ENCODE peak calls at places on chromosomes 16 and 17, in five cellular contexts. N is fibroblast of mammary gland, F is breast epithelium, A is body of pancreas, T is NB4. Q is an unnamed sample.

GRCh38 chr16:10189861-10190390 is 7.7 kb upstream of the GRIN2A start:
- DNase-seq in N (no peak), F (no peak), A (no peak), T (no peak), Q (no peak)

GRCh38 chr16:88796278-88796677 is 7.3 kb upstream of the CDT1 start:
- DNase-seq in N (no peak), F (no peak), A (no peak), T (no peak), Q (no peak)

GRCh38 chr17:704111-704864 is 10.4 kb downstream of the VPS53 start:
- DNase-seq in N (no peak), F (no peak), A (no peak), T (no peak), Q (no peak)

GRCh38 chr17:2233441-2233947 is 70.1 kb downstream of the SMG6 start:
- DNase-seq in N (peak), F (no peak), A (no peak), T (no peak), Q (no peak)

GRCh38 chr17:869567-870530 is 87.7 kb downstream of the MRM3 start:
- DNase-seq in N (peak), F (peak), A (peak), T (peak), Q (no peak)

GRCh38 chr16:1035066-1035415 is 37.5 kb upstream of the SSTR5 start:
- DNase-seq in N (no peak), F (no peak), A (no peak), T (no peak), Q (no peak)

GRCh38 chr16:72876221-72876620 is 171.7 kb downstream of the ZFHX3 start:
- DNase-seq in N (peak), F (no peak), A (peak), T (peak), Q (peak)

GRCh38 chr17:65467156-65467555 is 94.3 kb downstream of the AXIN2 start:
- DNase-seq in N (no peak), F (no peak), A (no peak), T (no peak), Q (no peak)

GRCh38 chr17:41785091-41785875 is 1.2 kb downstream of the JUP start:
- DNase-seq in N (no peak), F (no peak), A (no peak), T (peak), Q (peak)

GRCh38 chr16:85903576-85903975 is 4.6 kb downstream of the IRF8 start:
- DNase-seq in N (no peak), F (no peak), A (no peak), T (no peak), Q (no peak)

GRCh38 chr17:79298801-79299200 is 224.2 kb downstream of the ENGASE start:
- DNase-seq in N (no peak), F (no peak), A (no peak), T (no peak), Q (no peak)

GRCh38 chr16:11194913-11195312 is 61.1 kb downstream of the SOCS1 start:
- DNase-seq in N (no peak), F (no peak), A (no peak), T (peak), Q (no peak)

GRCh38 chr17:79979201-79979840 is 56.4 kb downstream of the TBC1D16 start:
- DNase-seq in N (no peak), F (no peak), A (peak), T (no peak), Q (no peak)

GRCh38 chr16:84519855-84520254 is 15.4 kb upstream of the MEAK7 start:
- DNase-seq in N (no peak), F (no peak), A (no peak), T (no peak), Q (no peak)

DNA sequence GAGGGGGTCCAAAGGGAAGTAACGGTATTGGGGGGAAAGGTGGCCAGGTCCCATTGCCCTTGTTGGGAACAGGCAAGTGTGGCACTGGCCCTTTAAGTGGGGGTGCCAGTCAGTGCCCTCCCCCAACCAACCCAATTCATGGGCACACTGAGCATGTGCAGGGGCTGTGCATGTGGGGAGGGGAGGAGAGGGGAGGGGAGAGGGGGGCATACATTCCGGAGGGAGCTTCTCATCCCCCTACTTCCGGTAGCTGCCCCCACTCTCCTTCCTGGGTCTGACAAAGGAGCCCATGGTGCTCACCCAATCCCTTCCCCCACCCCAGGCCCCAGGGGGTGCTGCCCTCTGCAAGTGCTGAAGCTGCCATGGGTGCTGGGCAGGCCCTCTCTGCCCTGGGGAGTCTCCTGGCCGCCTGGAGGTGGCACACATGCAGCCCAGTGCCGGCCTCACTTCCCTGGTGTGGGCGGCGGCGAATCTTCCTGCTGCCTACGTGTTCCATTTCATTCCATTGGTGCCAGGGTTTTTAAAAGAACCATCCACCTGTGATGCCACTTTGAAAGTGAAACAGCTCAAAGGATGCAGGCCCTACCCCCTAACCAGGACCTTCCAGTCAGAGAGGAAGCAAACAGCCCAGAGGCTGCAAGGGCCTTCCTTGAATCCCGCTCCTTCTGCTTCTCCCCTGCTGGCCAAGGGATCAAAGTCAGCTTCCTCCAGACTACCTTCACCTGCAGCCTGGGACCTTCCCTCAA is 11.0 kb downstream of the HEXIM2 start:
- DNase-seq in N (peak), F (peak), A (peak), T (peak), Q (peak)
- TF ChIP-seq CTCF in N (no peak), F (no peak), A (no peak), T (no peak), Q (no peak)

GRCh38 chr17:82079001-82079677 is 13.5 kb upstream of the DUS1L start:
- DNase-seq in N (no peak), F (no peak), A (no peak), T (no peak), Q (no peak)
- H3K4me3 ChIP-seq in N (no peak), F (no peak), A (no peak), T (no peak), Q (no peak)

DNA sequence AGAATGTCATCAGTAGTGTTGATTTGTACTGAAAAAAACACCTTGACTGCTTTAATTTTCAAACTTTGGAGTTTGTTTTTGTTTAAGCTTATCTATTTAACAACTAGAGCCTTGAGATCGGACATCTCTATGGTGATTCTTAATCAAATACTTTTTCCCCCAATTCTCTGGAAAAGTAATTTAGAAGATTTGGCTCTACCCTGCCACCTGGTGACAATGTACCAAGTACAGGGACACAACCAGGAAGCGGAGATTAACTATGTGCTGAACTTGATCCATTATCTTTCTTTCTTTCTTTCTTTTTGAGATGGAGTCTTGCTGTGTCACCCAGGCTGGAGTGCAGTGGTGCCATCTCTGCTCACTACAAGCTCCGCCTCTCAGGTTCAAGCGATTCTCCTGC is 30.8 kb downstream of the USP43 start:
- DNase-seq in N (no peak), F (no peak), A (peak), T (peak), Q (no peak)
- TF ChIP-seq CTCF in N (peak), F (no peak), A (peak), T (peak), Q (no peak)

GRCh38 chr17:77371888-77372443 is 231.2 kb downstream of the SEC14L1 start:
- DNase-seq in N (no peak), F (no peak), A (no peak), T (no peak), Q (no peak)
- H3K4me3 ChIP-seq in N (peak), F (peak), A (no peak), T (peak), Q (no peak)

DNA sequence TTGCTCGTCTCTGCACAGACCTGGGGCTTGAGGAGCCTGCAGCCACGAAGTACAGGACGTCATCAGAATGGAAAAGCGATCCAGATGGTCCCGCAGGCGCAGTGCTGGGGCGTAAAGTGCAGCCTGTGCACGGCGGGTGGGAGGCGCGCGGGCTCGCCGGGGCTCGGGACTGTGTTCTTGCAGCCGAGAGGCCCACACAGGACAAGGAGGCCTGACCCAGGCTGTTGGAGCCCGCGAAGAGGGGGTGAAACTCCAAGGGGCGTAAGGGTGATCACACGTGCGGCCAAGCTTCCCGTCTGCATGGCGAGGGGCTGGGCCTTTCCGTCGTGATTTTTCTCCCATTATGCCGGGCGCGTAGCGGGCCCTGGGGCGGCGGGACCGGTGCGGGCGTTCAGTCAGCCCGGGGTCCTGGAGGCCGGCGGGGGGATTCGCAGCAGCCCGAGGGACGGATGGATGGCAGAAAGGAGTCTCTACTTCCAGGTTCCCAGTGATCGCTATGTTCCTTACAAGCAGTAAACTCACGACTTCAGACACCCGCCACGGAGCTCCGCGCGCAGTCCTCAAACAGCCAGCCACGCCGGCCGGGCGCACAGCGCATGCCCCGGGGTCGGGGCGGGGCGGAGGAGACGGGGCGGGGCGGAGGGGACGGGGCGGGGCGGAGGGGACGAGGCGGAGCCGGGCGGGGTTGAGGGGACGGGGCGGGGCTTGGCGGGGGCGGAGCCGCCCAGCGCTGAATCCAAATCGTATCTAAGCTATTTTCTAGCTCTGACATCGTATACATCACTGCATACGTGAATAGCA is 141.0 kb upstream of the KCNJ18 start:
- DNase-seq in N (peak), F (peak), A (peak), T (peak), Q (peak)
- TF ChIP-seq CTCF in N (no peak), F (no peak), A (no peak), T (no peak), Q (no peak)

GRCh38 chr16:71461686-71462648 is at the start of gene ZNF23:
- DNase-seq in N (peak), F (peak), A (peak), T (peak), Q (peak)

GRCh38 chr16:71460246-71460645 is 1.8 kb downstream of the ZNF23 start:
- DNase-seq in N (peak), F (no peak), A (no peak), T (no peak), Q (no peak)

GRCh38 chr16:71456801-71457200 is 5.2 kb downstream of the ZNF23 start:
- DNase-seq in N (no peak), F (no peak), A (no peak), T (no peak), Q (no peak)

DNA sequence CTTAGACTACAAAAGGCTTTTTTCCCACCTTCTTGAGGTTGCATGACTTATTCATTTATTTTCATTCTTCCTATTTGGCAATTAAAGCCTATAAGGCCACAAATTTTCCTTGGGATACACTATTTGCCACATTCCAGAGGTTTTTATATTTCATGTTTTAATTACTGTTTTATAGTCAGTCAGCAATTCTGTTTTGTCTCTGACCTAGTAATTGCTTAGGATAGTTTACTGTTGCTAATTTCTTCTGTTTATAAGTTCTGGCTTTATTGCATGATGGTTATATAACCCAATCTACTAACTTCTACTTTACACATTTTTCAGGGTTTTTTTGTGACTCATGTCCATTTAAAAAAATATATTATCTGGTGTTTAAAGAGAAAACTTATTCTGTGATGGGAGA is 2.5 kb downstream of the ZNF23 start:
- DNase-seq in N (no peak), F (no peak), A (no peak), T (no peak), Q (no peak)
- H3K4me3 ChIP-seq in N (no peak), F (no peak), A (no peak), T (no peak), Q (no peak)

DNA sequence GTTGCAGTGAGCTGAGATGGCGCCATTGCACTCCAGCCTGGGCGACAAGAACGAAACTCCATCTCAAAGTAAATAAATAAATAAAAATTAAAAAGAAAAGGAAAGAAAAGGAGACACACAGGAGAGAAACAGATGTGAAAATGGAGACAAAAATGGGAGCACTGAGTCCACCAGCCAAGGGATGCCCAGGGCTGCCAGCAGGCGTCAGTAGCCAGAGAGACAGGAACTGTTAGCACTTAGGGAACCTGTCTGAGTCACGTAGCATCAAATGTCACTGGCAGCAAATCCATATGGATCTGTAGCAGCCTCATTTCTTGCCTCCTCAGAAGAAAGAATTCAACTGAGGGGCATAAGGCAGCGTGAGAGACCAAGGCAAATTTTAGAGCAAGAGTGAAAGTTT is 79.7 kb downstream of the CYLD start:
- DNase-seq in N (peak), F (no peak), A (no peak), T (no peak), Q (no peak)
- TF ChIP-seq CTCF in N (peak), F (no peak), A (no peak), T (peak), Q (no peak)

DNA sequence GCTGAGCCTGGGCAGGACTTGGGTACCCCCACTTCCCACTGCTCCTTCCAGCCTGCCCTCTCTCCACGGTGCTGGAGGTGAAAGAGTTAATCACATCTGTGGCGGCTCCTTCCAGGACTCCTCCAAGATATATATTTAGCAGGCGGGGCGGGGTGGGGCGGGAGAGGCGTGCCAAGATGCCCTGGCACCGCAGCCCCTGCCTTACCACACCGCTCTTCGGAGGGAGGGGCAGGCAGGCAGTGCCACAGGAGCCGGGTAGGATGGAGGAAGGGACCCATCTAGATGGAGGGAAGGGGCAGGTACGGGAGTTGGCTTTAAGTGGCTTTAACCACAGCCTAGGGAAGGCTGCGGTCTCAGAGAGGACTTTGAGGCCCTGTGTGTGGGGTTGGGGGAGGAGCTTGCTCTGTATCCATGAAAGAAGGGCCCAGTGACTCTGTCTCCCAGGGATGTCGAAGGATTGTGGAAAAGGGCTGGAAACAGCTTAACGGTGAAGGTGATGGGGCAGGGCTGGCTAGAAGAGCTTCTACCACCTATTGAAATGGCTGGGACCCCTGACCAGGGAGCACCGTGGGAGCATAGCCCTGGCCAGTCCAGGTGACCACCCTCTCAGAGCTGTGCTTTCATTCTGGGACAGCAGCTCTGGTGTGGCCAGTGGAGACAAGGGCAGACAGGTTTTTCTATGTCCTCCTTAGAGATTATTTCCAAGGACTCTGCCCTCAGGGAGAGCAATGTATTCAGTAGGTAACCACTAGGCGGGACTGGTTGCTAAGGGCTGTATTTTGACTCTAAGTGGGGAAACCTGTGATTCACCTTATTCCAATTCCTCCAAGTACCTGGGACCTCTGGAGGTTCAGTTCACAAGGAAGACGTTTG is 13.0 kb downstream of the GPR142 start:
- DNase-seq in N (no peak), F (peak), A (peak), T (peak), Q (peak)
- H3K4me3 ChIP-seq in N (no peak), F (peak), A (no peak), T (no peak), Q (no peak)

DNA sequence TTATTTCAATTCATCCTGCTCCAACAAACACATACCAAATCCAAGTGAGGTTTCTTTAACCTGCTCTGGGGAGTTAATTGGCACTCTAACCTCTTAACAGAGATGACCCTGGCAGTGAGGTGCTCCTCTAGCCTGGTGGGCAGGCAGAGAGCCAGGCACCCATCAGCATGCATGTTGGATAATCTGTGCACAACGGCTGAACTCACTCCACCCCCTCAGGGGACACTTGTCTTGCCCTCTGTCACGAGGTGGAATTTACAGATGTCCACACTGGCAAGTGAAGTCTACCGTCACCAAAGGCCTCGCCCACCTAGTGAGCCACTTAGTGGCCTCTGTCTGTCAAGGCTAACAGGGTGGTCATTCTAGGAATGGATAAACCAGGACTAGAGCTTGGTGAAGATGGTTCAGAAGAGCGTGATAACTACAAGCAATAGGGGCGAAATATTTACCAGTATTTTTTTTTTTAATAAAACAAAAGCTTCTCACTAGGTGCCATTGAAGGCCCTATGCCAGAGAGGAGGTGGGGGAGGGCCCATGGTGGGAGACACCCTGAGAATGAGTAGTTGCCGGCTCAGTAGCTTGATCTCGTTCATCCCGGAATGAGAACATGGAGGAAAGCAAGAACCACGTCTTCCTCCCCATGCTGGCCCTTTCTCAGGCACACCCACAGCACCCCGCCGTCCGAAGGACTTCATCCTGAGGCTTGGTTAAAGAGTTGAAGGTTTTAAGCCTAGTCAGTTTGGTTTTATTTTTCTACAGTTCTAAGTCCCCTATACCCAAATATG is 25.2 kb downstream of the PLD6 start:
- DNase-seq in N (no peak), F (no peak), A (no peak), T (no peak), Q (no peak)
- TF ChIP-seq CTCF in N (no peak), F (no peak), A (no peak), T (no peak), Q (no peak)

DNA sequence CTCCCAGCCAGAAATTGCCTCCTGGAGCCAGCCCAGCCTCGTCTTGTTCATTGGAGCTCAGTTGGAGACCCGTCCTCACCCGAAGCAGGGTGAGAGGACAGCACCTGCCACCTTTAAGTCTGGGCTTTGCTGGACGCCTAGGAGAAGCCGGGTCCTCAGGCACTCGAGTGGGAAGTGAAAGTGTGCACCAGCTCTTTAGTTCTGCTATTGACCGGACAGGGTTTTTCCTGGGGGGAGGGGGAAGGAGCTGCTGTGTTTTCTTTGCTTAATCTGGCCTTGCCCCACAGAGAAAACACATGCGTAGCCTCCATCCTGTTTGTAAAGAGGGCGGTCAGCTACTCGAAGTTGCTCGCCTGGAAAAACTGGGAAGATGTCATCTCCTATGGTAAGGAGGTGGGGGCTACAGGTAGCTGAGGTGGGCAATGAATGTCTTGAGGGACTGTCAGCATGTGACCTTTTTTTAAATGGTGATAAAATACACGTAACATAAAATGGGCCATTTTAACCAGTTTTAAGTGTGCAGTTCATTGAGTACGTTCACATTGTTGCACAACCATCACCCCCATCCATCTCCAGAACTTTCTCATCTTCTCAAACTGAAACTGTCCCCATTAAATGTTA is 34.4 kb downstream of the CMIP start:
- DNase-seq in N (no peak), F (peak), A (peak), T (peak), Q (peak)
- H3K4me3 ChIP-seq in N (no peak), F (no peak), A (no peak), T (peak), Q (no peak)